ENCODE peak calls at places on chromosomes 6 and 20, in nine cellular contexts. W is cardiac septum, X is EL, B is nephron progenitor cell, U is foreskin fibroblast, L is BE2C, S is NCI-H460, T is NCI-H1436, G is aorta. P is an unnamed sample.

GRCh38 chr6:26240981-26241770 is 123.8 kb upstream of the BTN3A2 start:
- DNase-seq in W (no peak), X (peak), B (no peak), U (peak), L (no peak), S (no peak), T (no peak), G (no peak), P (no peak)

GRCh38 chr20:371755-372542 is 8.6 kb upstream of the TRIB3 start:
- DNase-seq in W (peak), X (peak), B (no peak), U (peak), L (no peak), S (peak), T (no peak), G (peak), P (no peak)

GRCh38 chr6:168709034-168709433 is 268.1 kb downstream of the SMOC2 start:
- DNase-seq in W (no peak), X (no peak), B (no peak), U (no peak), L (no peak), S (no peak), T (no peak), G (no peak), P (no peak)

GRCh38 chr6:20261685-20262084 is 49.4 kb upstream of the MBOAT1 start:
- DNase-seq in W (no peak), X (no peak), B (no peak), U (no peak), L (no peak), S (no peak), T (no peak), G (no peak), P (no peak)

GRCh38 chr20:19890358-19891117 is 126.6 kb upstream of the NAA20 start:
- DNase-seq in W (no peak), X (no peak), B (no peak), U (peak), L (no peak), S (no peak), T (peak), G (no peak), P (no peak)

GRCh38 chr6:42269974-42270510 is 52.4 kb upstream of the MRPS10 start:
- DNase-seq in W (no peak), X (no peak), B (no peak), U (no peak), L (no peak), S (no peak), T (no peak), G (no peak), P (no peak)

GRCh38 chr6:161631676-161632194 is 357.9 kb upstream of the AGPAT4 start:
- DNase-seq in W (no peak), X (peak), B (no peak), U (peak), L (no peak), S (no peak), T (no peak), G (no peak), P (no peak)

GRCh38 chr6:88443554-88443953 is 277.4 kb upstream of the CNR1 start:
- DNase-seq in W (no peak), X (no peak), B (no peak), U (no peak), L (no peak), S (no peak), T (no peak), G (no peak), P (no peak)

GRCh38 chr6:154249499-154250298 is 106.9 kb downstream of the IPCEF1 start:
- DNase-seq in W (no peak), X (no peak), B (no peak), U (no peak), L (no peak), S (no peak), T (no peak), G (no peak), P (no peak)

GRCh38 chr20:41643504-41643938 is 25.3 kb upstream of the CHD6 start:
- DNase-seq in W (no peak), X (peak), B (no peak), U (peak), L (peak), S (peak), T (peak), G (no peak), P (peak)

GRCh38 chr6:28167926-28168325 is 26.2 kb downstream of the ZKSCAN8 start:
- DNase-seq in W (no peak), X (no peak), B (no peak), U (no peak), L (no peak), S (no peak), T (no peak), G (no peak), P (no peak)

GRCh38 chr6:136696783-136697364 is 95.4 kb downstream of the MAP3K5 start:
- DNase-seq in W (no peak), X (no peak), B (no peak), U (no peak), L (no peak), S (no peak), T (no peak), G (no peak), P (no peak)

GRCh38 chr20:1392693-1393506 is at the start of gene FKBP1A:
- DNase-seq in W (peak), X (peak), B (peak), U (peak), L (peak), S (peak), T (peak), G (peak), P (peak)

GRCh38 chr6:136408205-136408604 is 118.6 kb upstream of the BCLAF1 start:
- DNase-seq in W (no peak), X (peak), B (no peak), U (peak), L (no peak), S (no peak), T (no peak), G (no peak), P (no peak)

GRCh38 chr20:17825949-17826843 is 126.4 kb downstream of the BANF2 start:
- DNase-seq in W (peak), X (no peak), B (no peak), U (peak), L (no peak), S (no peak), T (no peak), G (no peak), P (no peak)

GRCh38 chr20:3927486-3928291 is 38.5 kb downstream of the PANK2 start:
- DNase-seq in W (no peak), X (no peak), B (no peak), U (peak), L (no peak), S (no peak), T (no peak), G (peak), P (no peak)

GRCh38 chr6:102736941-102737368 is 1343.4 kb downstream of the GRIK2 start:
- DNase-seq in W (no peak), X (peak), B (no peak), U (peak), L (no peak), S (no peak), T (no peak), G (no peak), P (no peak)

P was measured in NCI-H2227 treated with DMSO at 0.1 percent for 48 hours.